ENCODE peak calls at places on chromosomes 7 and 10, in six cellular contexts. L is AG04449; T is nucleus accumbens; G is Kasumi-1; O is activated naive CD4-positive, alpha-beta T cell treated with anti-CD3 and anti-CD28 coated beads, Interleukin-2, amount 10 ng/mL, durations not matched to agents 7 days and 5 days; V is tibial artery. M is an unnamed sample.

GRCh38 chr7:73999664-74000420 is 28.1 kb upstream of the ELN start:
- DNase-seq in L (peak), T (no peak), G (no peak), O (no peak), V (peak), M (no peak)

GRCh38 chr10:110275140-110275729 is 29.5 kb downstream of the SMNDC1 start:
- DNase-seq in L (no peak), T (no peak), G (no peak), O (no peak), V (no peak), M (peak)

GRCh38 chr7:101066141-101066857 is 19.0 kb upstream of the TRIM56 start:
- DNase-seq in L (no peak), T (no peak), G (no peak), O (no peak), V (no peak), M (peak)

GRCh38 chr10:69130251-69130650 is 6.3 kb downstream of the VPS26A start:
- DNase-seq in L (no peak), T (no peak), G (no peak), O (no peak), V (no peak), M (no peak)

GRCh38 chr10:111128331-111129167 is 51.7 kb downstream of the ADRA2A start:
- DNase-seq in L (no peak), T (peak), G (peak), O (no peak), V (no peak), M (peak)

GRCh38 chr10:132699411-132700167 is 86.4 kb downstream of the NKX6-2 start:
- DNase-seq in L (no peak), T (no peak), G (no peak), O (no peak), V (peak), M (no peak)

GRCh38 chr7:13090959-13091358 is 403.5 kb downstream of the ARL4A start:
- DNase-seq in L (no peak), T (no peak), G (no peak), O (no peak), V (no peak), M (no peak)

GRCh38 chr10:137606-138005 is 2.4 kb downstream of the ZMYND11 start:
- DNase-seq in L (peak), T (no peak), G (no peak), O (no peak), V (no peak), M (no peak)

GRCh38 chr7:1533255-1533568 is 2.7 kb downstream of the MAFK start:
- DNase-seq in L (no peak), T (no peak), G (no peak), O (no peak), V (no peak), M (no peak)

GRCh38 chr10:110977662-110978061 is 58.3 kb downstream of the SHOC2 start:
- DNase-seq in L (peak), T (no peak), G (no peak), O (no peak), V (no peak), M (no peak)

GRCh38 chr10:132169031-132169765 is 17.6 kb upstream of the DPYSL4 start:
- DNase-seq in L (no peak), T (no peak), G (no peak), O (no peak), V (no peak), M (no peak)

GRCh38 chr7:130988443-130988842 is 254.4 kb upstream of the KLF14 start:
- DNase-seq in L (no peak), T (no peak), G (no peak), O (peak), V (no peak), M (peak)

GRCh38 chr7:1093506-1093850 is 5.6 kb downstream of the GPER1 start:
- DNase-seq in L (no peak), T (no peak), G (no peak), O (no peak), V (no peak), M (no peak)

GRCh38 chr7:100127866-100128601 is 1.3 kb downstream of the MBLAC1 start:
- DNase-seq in L (no peak), T (peak), G (no peak), O (peak), V (no peak), M (peak)

GRCh38 chr7:47852330-47853245 is 95.7 kb downstream of the PKD1L1 start:
- DNase-seq in L (no peak), T (no peak), G (no peak), O (no peak), V (no peak), M (peak)

GRCh38 chr10:49837096-49837495 is 75.0 kb upstream of the OGDHL start:
- DNase-seq in L (no peak), T (no peak), G (no peak), O (no peak), V (no peak), M (no peak)

GRCh38 chr10:29916669-29917068 is 142.7 kb downstream of the JCAD start:
- DNase-seq in L (no peak), T (no peak), G (no peak), O (no peak), V (no peak), M (no peak)

GRCh38 chr7:24728503-24729364 is 28.5 kb downstream of the GSDME start:
- DNase-seq in L (no peak), T (no peak), G (no peak), O (peak), V (no peak), M (no peak)

GRCh38 chr10:117255835-117256460 is 15.0 kb downstream of the SLC18A2 start:
- DNase-seq in L (no peak), T (no peak), G (no peak), O (no peak), V (no peak), M (no peak)

GRCh38 chr10:32970910-32971309 is 12.9 kb upstream of the ITGB1 start:
- DNase-seq in L (no peak), T (no peak), G (no peak), O (no peak), V (no peak), M (no peak)

GRCh38 chr7:130973637-130974036 is 239.6 kb upstream of the KLF14 start:
- DNase-seq in L (no peak), T (no peak), G (no peak), O (no peak), V (no peak), M (no peak)

GRCh38 chr10:133336131-133337078 is at the start of gene CALY:
- DNase-seq in L (no peak), T (peak), G (no peak), O (peak), V (no peak), M (peak)

GRCh38 chr7:157751351-157751750 is 414.5 kb downstream of the DNAJB6 start:
- DNase-seq in L (no peak), T (peak), G (no peak), O (peak), V (no peak), M (no peak)

GRCh38 chr10:121559321-121559720 is 38.9 kb downstream of the FGFR2 start:
- DNase-seq in L (no peak), T (no peak), G (no peak), O (no peak), V (no peak), M (peak)

GRCh38 chr10:104028823-104029527 is 56.7 kb downstream of the COL17A1 start:
- DNase-seq in L (no peak), T (no peak), G (no peak), O (no peak), V (no peak), M (no peak)

M was measured in NCI-H69.